ENCODE peak calls at places on chromosomes 2 and 18, in five cellular contexts. One of them, this sample, is unnamed.

GRCh38 chr2:127157651-127158460 is 50.9 kb upstream of the BIN1 start:
- DNase-seq in transverse colon: no peak
- DNase-seq in psoas muscle: peak; percentile 87
- DNase-seq in stomach: peak; percentile 20
- DNase-seq in A549: no peak
- DNase-seq in this sample: no peak

GRCh38 chr2:241739651-241740050 is 5.2 kb downstream of the D2HGDH start:
- DNase-seq in transverse colon: no peak
- DNase-seq in psoas muscle: no peak
- DNase-seq in stomach: no peak
- DNase-seq in A549: no peak
- DNase-seq in this sample: no peak

GRCh38 chr2:39875914-39876267 is 96.8 kb upstream of the THUMPD2 start:
- DNase-seq in transverse colon: no peak
- DNase-seq in psoas muscle: no peak
- DNase-seq in stomach: no peak
- DNase-seq in A549: no peak
- DNase-seq in this sample: no peak

GRCh38 chr2:116732322-116732721 is 1082.2 kb upstream of the DDX18 start:
- DNase-seq in transverse colon: no peak
- DNase-seq in psoas muscle: no peak
- DNase-seq in stomach: no peak
- DNase-seq in A549: no peak
- DNase-seq in this sample: no peak

GRCh38 chr18:50849448-50849847 is 29.5 kb upstream of the ME2 start:
- DNase-seq in transverse colon: no peak
- DNase-seq in psoas muscle: no peak
- DNase-seq in stomach: no peak
- DNase-seq in A549: no peak
- DNase-seq in this sample: no peak

GRCh38 chr2:231795525-231796327 is 9.5 kb downstream of the COPS7B start:
- DNase-seq in transverse colon: peak; percentile 79
- DNase-seq in psoas muscle: no peak
- DNase-seq in stomach: peak; percentile 85
- DNase-seq in A549: peak; percentile 80
- DNase-seq in this sample: peak; percentile 21

GRCh38 chr2:148887349-148888002 is 12.4 kb downstream of the KIF5C start:
- DNase-seq in transverse colon: no peak
- DNase-seq in psoas muscle: no peak
- DNase-seq in stomach: no peak
- DNase-seq in A549: no peak
- DNase-seq in this sample: no peak

GRCh38 chr2:46540496-46541342 is 61.4 kb downstream of the TMEM247 start:
- DNase-seq in transverse colon: no peak
- DNase-seq in psoas muscle: peak; percentile 60
- DNase-seq in stomach: no peak
- DNase-seq in A549: peak; percentile 33
- DNase-seq in this sample: peak; percentile 37

GRCh38 chr18:56068030-56068671 is 480.2 kb upstream of the TCF4 start:
- DNase-seq in transverse colon: no peak
- DNase-seq in psoas muscle: no peak
- DNase-seq in stomach: no peak
- DNase-seq in A549: no peak
- DNase-seq in this sample: no peak

GRCh38 chr2:104127049-104127770 is 726.7 kb upstream of the POU3F3 start:
- DNase-seq in transverse colon: no peak
- DNase-seq in psoas muscle: no peak
- DNase-seq in stomach: no peak
- DNase-seq in A549: no peak
- DNase-seq in this sample: no peak

GRCh38 chr2:17300141-17300540 is 218.1 kb downstream of the RAD51AP2 start:
- DNase-seq in transverse colon: no peak
- DNase-seq in psoas muscle: no peak
- DNase-seq in stomach: no peak
- DNase-seq in A549: peak; percentile 19
- DNase-seq in this sample: no peak

GRCh38 chr2:28399946-28400345 is 7.3 kb downstream of the FOSL2 start:
- DNase-seq in transverse colon: no peak
- DNase-seq in psoas muscle: peak; percentile 51
- DNase-seq in stomach: no peak
- DNase-seq in A549: no peak
- DNase-seq in this sample: no peak
- H3K27ac ChIP-seq in transverse colon: peak overlapping the region; percentile 100
- H3K27ac ChIP-seq in psoas muscle: peak overlapping the region; percentile 100
- H3K27ac ChIP-seq in stomach: peak overlapping the region; percentile 99
- H3K27ac ChIP-seq in A549: no peak overlapping the region
- H3K27ac ChIP-seq in this sample: peak overlapping the region; percentile 86

GRCh38 chr18:23341983-23342382 is 111.1 kb upstream of the RIOK3 start:
- DNase-seq in transverse colon: no peak
- DNase-seq in psoas muscle: no peak
- DNase-seq in stomach: no peak
- DNase-seq in A549: no peak
- DNase-seq in this sample: no peak

GRCh38 chr18:23341383-23341782 is 111.7 kb upstream of the RIOK3 start:
- DNase-seq in transverse colon: no peak
- DNase-seq in psoas muscle: no peak
- DNase-seq in stomach: no peak
- DNase-seq in A549: no peak
- DNase-seq in this sample: no peak

GRCh38 chr18:23342506-23342905 is 110.6 kb upstream of the RIOK3 start:
- DNase-seq in transverse colon: no peak
- DNase-seq in psoas muscle: no peak
- DNase-seq in stomach: no peak
- DNase-seq in A549: no peak
- DNase-seq in this sample: no peak

GRCh38 chr18:23337599-23338444 is 115.3 kb upstream of the RIOK3 start:
- DNase-seq in transverse colon: no peak
- DNase-seq in psoas muscle: no peak
- DNase-seq in stomach: no peak
- DNase-seq in A549: no peak
- DNase-seq in this sample: no peak

DNA sequence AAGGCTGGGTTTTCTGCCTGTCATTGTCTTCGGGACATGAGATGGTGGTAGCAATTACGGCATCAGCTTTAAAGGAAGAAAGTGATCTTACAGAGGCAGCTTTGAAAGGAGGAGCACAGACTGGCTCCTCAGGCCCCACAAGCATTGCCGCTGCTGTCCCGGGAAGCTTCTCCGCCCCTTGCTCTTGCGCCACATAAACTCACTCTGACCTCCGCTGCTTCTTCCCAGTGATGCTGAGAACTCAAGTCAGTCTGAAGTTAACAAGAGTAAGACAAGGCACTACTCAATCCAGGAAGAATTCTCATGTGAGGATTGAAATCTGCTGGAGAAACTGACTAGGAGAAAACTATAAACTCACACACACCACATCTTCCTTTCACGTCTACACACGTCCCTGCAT is 112.4 kb upstream of the RIOK3 start:
- DNase-seq in transverse colon: no peak
- DNase-seq in psoas muscle: no peak
- DNase-seq in stomach: no peak
- DNase-seq in A549: no peak
- DNase-seq in this sample: no peak
- H3K27ac ChIP-seq in transverse colon: no peak overlapping the region
- H3K27ac ChIP-seq in psoas muscle: no peak overlapping the region
- H3K27ac ChIP-seq in stomach: no peak overlapping the region
- H3K27ac ChIP-seq in A549: no peak overlapping the region
- H3K27ac ChIP-seq in this sample: no peak overlapping the region

GRCh38 chr2:177396630-177397460 is 4.3 kb downstream of the AGPS start:
- DNase-seq in transverse colon: no peak
- DNase-seq in psoas muscle: no peak
- DNase-seq in stomach: no peak
- DNase-seq in A549: peak; percentile 37
- DNase-seq in this sample: no peak

GRCh38 chr2:177398290-177398683 is 5.7 kb downstream of the AGPS start:
- DNase-seq in transverse colon: no peak
- DNase-seq in psoas muscle: no peak
- DNase-seq in stomach: no peak
- DNase-seq in A549: no peak
- DNase-seq in this sample: no peak

GRCh38 chr2:177395594-177395993 is 3.0 kb downstream of the AGPS start:
- DNase-seq in transverse colon: no peak
- DNase-seq in psoas muscle: no peak
- DNase-seq in stomach: no peak
- DNase-seq in A549: no peak
- DNase-seq in this sample: no peak

GRCh38 chr2:177399376-177399775 is 6.8 kb downstream of the AGPS start:
- DNase-seq in transverse colon: no peak
- DNase-seq in psoas muscle: no peak
- DNase-seq in stomach: no peak
- DNase-seq in A549: no peak
- DNase-seq in this sample: no peak

GRCh38 chr2:177397501-177398289 is 5.1 kb downstream of the AGPS start:
- DNase-seq in transverse colon: peak; percentile 19
- DNase-seq in psoas muscle: no peak
- DNase-seq in stomach: no peak
- DNase-seq in A549: no peak
- DNase-seq in this sample: no peak
- H3K27ac ChIP-seq in transverse colon: peak overlapping the region; percentile 49
- H3K27ac ChIP-seq in psoas muscle: peak overlapping the region; percentile 43
- H3K27ac ChIP-seq in stomach: peak overlapping the region; percentile 49
- H3K27ac ChIP-seq in A549: peak overlapping the region; percentile 72
- H3K27ac ChIP-seq in this sample: peak overlapping the region; percentile 81

GRCh38 chr2:144464730-144465129 is 55.2 kb downstream of the ZEB2 start:
- DNase-seq in transverse colon: no peak
- DNase-seq in psoas muscle: no peak
- DNase-seq in stomach: no peak
- DNase-seq in A549: no peak
- DNase-seq in this sample: no peak
- H3K27ac ChIP-seq in transverse colon: no peak overlapping the region
- H3K27ac ChIP-seq in psoas muscle: no peak overlapping the region
- H3K27ac ChIP-seq in stomach: no peak overlapping the region
- H3K27ac ChIP-seq in A549: no peak overlapping the region
- H3K27ac ChIP-seq in this sample: no peak overlapping the region

DNA sequence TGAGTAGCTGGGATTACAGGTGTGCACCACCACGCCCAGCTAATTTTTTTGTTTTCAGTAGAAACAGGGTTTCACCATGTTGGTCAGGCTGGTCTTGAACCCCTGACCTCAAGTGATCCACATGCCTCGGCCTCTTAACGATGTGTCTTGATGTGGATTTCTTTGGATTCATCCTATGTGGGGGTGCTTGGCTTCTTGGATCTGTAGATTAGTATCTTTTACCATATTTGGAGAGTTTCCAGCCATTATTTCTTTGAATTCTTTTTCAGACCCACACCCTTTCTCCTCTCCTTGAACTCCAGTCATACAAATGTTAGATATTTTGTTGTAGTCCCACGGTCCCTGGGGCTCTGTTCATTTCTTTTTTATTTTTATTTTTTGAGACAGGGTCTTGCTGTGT is 6.8 kb upstream of the TOGARAM2 start:
- DNase-seq in transverse colon: no peak
- DNase-seq in psoas muscle: no peak
- DNase-seq in stomach: no peak
- DNase-seq in A549: no peak
- DNase-seq in this sample: no peak
- H3K27ac ChIP-seq in transverse colon: no peak overlapping the region
- H3K27ac ChIP-seq in psoas muscle: no peak overlapping the region
- H3K27ac ChIP-seq in stomach: no peak overlapping the region
- H3K27ac ChIP-seq in A549: no peak overlapping the region
- H3K27ac ChIP-seq in this sample: no peak overlapping the region

DNA sequence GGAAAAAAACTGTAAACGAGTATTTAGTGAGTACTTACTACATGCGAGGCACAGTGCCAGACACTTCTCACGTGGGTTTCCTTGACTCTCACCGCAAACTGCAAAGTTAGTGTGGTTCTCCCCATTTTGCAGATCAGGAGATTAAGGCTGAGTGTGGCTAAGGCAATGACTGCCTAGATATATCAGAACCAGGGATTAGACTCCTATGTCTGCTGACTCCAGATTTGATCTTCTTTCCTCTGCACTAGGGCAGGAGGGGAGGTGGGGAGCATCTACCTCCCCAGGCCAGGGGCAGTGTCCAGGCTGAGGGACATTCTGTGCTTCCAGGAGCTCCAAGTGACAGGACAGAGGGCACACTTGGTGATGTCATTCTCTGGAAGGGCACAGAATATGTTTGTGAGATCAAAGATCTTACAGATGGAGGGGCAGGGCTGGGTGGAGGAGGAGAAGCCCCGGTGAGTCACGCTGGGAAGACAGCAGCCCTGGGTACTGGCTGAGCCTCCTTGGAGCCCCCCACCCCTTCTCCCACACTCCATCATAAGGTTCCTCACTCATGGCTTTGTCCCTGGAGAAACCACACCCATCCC is 92.4 kb downstream of the RHOB start:
- DNase-seq in transverse colon: no peak
- DNase-seq in psoas muscle: peak; percentile 63
- DNase-seq in stomach: no peak
- DNase-seq in A549: no peak
- DNase-seq in this sample: no peak
- H3K27ac ChIP-seq in transverse colon: no peak overlapping the region
- H3K27ac ChIP-seq in psoas muscle: peak overlapping the region; percentile 96
- H3K27ac ChIP-seq in stomach: no peak overlapping the region
- H3K27ac ChIP-seq in A549: peak overlapping the region; percentile 72
- H3K27ac ChIP-seq in this sample: no peak overlapping the region

DNA sequence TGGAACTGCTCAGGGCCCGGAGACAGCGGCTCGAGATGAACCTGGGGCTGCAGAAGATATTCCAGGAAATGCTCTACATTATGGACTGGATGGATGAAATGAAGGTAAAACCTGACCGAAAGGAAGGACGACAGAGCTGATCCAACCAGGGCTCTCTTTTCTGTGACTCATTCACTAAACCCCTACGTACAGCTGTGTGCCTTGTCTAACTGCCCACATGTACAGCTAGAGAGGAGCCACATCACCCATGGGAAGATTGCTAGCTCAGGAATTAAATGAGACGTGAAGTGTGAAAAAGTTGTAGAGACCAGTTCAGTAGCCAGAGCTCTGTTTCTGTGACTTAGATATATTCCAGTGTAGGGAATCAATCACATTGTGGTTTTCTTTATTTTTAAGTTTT is 97.3 kb upstream of the EML6 start:
- DNase-seq in transverse colon: no peak
- DNase-seq in psoas muscle: no peak
- DNase-seq in stomach: no peak
- DNase-seq in A549: no peak
- DNase-seq in this sample: no peak
- H3K27ac ChIP-seq in transverse colon: no peak overlapping the region
- H3K27ac ChIP-seq in psoas muscle: peak overlapping the region; percentile 21
- H3K27ac ChIP-seq in stomach: peak overlapping the region; percentile 68
- H3K27ac ChIP-seq in A549: peak overlapping the region; percentile 48
- H3K27ac ChIP-seq in this sample: no peak overlapping the region